ENCODE peak calls at places on chromosomes 11 and 22, in ten cellular contexts. A is thyroid gland, V is body of pancreas, Z is heart left ventricle, F is spleen, O is tibial nerve, D is A549, Q is Peyer's patch, K is esophagus squamous epithelium, P is transverse colon. X is an unnamed sample.

GRCh38 chr22:17980013-17980510 is 44.3 kb downstream of the MICAL3 start:
- DNase-seq in A (no peak), V (no peak), Z (no peak), F (peak), O (no peak), D (no peak), Q (no peak), K (no peak), P (no peak), X (no peak)

GRCh38 chr11:46090375-46090774 is 30.9 kb downstream of the PHF21A start:
- DNase-seq in A (no peak), V (no peak), Z (no peak), F (no peak), O (no peak), D (no peak), Q (no peak), K (no peak), P (no peak), X (no peak)

GRCh38 chr22:46775364-46775758 is 12.9 kb downstream of the TBC1D22A start:
- DNase-seq in A (no peak), V (no peak), Z (no peak), F (peak), O (no peak), D (no peak), Q (no peak), K (no peak), P (no peak), X (no peak)

GRCh38 chr11:94036096-94036495 is 14.9 kb downstream of the HEPHL1 start:
- DNase-seq in A (no peak), V (no peak), Z (no peak), F (no peak), O (no peak), D (no peak), Q (no peak), K (no peak), P (no peak), X (no peak)

GRCh38 chr22:42938449-42938848 is 76.5 kb downstream of the PACSIN2 start:
- DNase-seq in A (peak), V (peak), Z (no peak), F (no peak), O (no peak), D (no peak), Q (peak), K (no peak), P (no peak), X (no peak)

GRCh38 chr11:6357222-6357621 is 33.1 kb upstream of the SMPD1 start:
- DNase-seq in A (no peak), V (peak), Z (no peak), F (no peak), O (peak), D (no peak), Q (peak), K (no peak), P (peak), X (no peak)

GRCh38 chr22:32949719-32950118 is 108.5 kb downstream of the SYN3 start:
- DNase-seq in A (no peak), V (no peak), Z (no peak), F (no peak), O (no peak), D (no peak), Q (no peak), K (no peak), P (no peak), X (no peak)

GRCh38 chr11:69808708-69809107 is 10.5 kb downstream of the FGF3 start:
- DNase-seq in A (no peak), V (no peak), Z (no peak), F (no peak), O (no peak), D (no peak), Q (no peak), K (no peak), P (no peak), X (no peak)

GRCh38 chr11:64359712-64360402 is 895 bp downstream of the RPS6KA4 start:
- DNase-seq in A (peak), V (no peak), Z (no peak), F (no peak), O (no peak), D (no peak), Q (no peak), K (no peak), P (peak), X (no peak)

GRCh38 chr11:79237111-79237510 is 203.7 kb downstream of the TENM4 start:
- DNase-seq in A (no peak), V (no peak), Z (no peak), F (no peak), O (no peak), D (no peak), Q (no peak), K (no peak), P (no peak), X (no peak)

GRCh38 chr22:29151316-29151715 is 54.4 kb upstream of the EMID1 start:
- DNase-seq in A (no peak), V (no peak), Z (no peak), F (no peak), O (no peak), D (no peak), Q (no peak), K (no peak), P (no peak), X (no peak)

GRCh38 chr11:1356478-1356960 is 33.2 kb upstream of the BRSK2 start:
- DNase-seq in A (no peak), V (no peak), Z (no peak), F (no peak), O (no peak), D (no peak), Q (no peak), K (no peak), P (no peak), X (no peak)

GRCh38 chr22:37500745-37501144 is 14.6 kb upstream of the MFNG start:
- DNase-seq in A (no peak), V (no peak), Z (no peak), F (no peak), O (no peak), D (no peak), Q (no peak), K (no peak), P (no peak), X (no peak)
- H3K27ac ChIP-seq in A (no peak), V (peak), Z (peak), F (peak), O (peak), D (peak), Q (no peak), K (peak), P (peak), X (peak)

DNA sequence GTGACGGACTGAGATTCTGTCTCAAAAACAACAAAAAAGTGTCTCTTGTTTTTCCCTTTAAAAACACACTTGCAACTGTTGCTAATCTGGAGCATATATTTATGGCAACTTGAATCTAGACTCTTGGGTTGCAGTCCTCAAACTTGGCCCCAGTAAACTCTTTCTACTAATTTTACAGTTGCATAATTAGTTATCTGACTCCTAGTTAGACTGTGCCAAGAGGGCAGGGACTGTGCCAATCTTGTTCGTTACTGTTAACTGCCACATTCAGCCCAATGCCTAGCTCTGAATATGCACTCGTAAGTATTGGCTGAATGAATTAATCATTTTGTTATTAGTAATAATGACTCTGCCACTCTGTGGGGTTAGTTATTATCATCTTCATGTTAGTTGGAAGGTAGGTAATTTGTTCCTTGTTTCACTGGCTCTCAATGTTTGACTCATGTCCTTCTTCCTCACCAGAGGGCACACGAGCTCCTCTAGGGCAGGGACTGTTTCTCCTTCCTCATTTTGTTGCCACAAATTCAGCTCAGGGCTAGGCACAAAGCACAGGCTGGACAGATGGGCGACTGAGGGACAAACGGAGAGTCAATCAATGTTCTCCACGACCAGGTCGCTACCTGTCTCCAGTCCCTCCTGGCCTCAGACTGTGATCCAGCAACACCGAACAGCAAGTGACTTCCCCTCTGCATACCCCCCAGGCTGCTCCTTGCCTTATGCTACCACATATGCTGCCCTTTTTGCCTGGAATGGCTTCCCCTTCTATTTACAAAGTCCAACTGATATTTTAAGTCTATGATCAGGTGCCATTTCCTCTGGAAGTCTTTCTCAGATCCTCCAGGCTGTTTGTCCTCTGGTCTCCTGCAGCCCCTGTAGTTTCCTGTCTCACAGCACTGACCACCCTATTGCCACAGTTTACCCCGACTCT is 9.0 kb downstream of the CLPB start:
- DNase-seq in A (no peak), V (no peak), Z (no peak), F (no peak), O (no peak), D (no peak), Q (no peak), K (no peak), P (no peak), X (no peak)
- TF ChIP-seq CTCF in A (no peak), V (no peak), Z (no peak), F (no peak), O (no peak), D (no peak), Q (no peak), K (no peak), P (no peak), X (no peak)

GRCh38 chr11:65920035-65920802 is 993 bp downstream of the DRAP1 start:
- DNase-seq in A (no peak), V (peak), Z (no peak), F (peak), O (no peak), D (no peak), Q (no peak), K (no peak), P (peak), X (peak)

GRCh38 chr11:65917434-65918210 is 1.2 kb downstream of the C11orf68 start:
- DNase-seq in A (peak), V (no peak), Z (no peak), F (peak), O (no peak), D (no peak), Q (no peak), K (no peak), P (no peak), X (no peak)

GRCh38 chr11:65917077-65917433 is 1.8 kb downstream of the C11orf68 start:
- DNase-seq in A (no peak), V (no peak), Z (no peak), F (no peak), O (no peak), D (no peak), Q (no peak), K (no peak), P (no peak), X (no peak)

GRCh38 chr11:65919151-65920034 is at the start of gene DRAP1:
- DNase-seq in A (peak), V (peak), Z (peak), F (peak), O (peak), D (peak), Q (peak), K (peak), P (peak), X (peak)

DNA sequence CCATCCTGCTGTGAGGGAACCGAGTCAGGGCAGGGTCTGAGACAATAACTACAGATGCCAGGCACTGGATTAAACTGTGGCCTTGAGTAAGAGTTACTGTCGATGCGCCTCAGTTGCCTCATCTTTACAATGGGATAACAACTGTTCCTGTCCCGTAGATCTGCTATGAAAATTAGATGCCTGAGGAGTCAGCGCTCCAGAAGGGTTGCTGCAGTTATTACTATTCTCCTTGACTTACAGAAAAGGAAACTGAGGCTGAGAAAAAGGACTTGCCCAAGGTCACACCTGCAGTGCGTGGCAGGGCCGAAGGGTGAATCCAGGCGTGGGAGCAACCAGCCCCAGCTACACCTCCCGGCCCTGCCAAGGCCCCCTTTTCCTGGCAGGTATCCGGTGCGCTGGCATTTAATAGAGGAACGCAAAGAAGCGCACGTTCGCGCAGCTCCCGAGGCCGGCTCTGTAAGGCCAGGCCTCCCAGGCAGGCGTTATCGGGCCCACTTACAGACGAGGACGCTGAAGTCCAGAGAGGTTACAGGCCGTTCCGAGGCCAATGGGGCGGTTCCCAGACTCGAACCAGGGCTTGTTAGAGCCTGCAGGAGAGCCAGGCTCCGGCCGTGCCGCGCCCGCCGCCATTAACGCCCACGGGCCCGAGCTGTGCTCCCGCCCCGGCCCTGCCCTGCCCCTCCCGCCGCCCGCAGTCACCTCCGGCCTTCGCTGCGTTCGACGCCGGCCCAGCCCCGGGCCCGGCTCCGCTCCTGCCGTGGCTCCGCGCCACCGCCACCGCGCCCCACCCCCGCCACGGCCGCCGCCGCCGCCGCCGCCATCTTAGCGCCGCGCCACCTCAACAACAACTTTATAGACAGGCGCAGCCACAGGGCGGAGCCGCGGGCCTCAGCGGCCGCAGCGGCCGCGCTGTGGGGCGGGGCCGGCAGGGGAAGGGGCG is at the start of gene C11orf68:
- DNase-seq in A (no peak), V (no peak), Z (no peak), F (no peak), O (no peak), D (no peak), Q (no peak), K (no peak), P (no peak), X (no peak)
- TF ChIP-seq POLR2A in A (peak), V (peak), Z (no peak), F (no peak), O (peak), D (peak), Q (no peak), K (peak), P (no peak), X (peak)

DNA sequence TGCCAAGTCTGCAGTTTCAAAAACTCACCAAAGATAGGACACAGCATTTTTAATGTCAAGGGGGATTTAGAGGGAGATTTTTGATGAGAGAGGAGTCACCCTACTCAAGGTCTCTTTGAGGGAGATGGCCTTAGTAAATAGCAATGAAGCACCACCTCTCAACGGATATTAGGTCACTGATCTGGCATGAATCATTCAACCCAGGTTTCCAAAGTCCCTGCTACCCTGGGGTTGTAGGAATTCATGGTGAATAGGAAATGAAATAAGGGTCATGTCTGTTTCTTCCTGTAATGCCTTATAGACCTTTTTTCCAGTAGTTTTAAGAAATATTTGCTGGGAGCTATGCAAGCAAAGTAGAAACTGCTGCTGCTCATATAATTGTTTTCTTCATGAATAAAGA is 2154.9 kb downstream of the LRRC4C start:
- DNase-seq in A (no peak), V (no peak), Z (no peak), F (no peak), O (no peak), D (no peak), Q (no peak), K (no peak), P (no peak), X (no peak)
- H3K27ac ChIP-seq in A (no peak), V (no peak), Z (no peak), F (no peak), O (no peak), D (no peak), Q (no peak), K (no peak), P (no peak), X (no peak)

DNA sequence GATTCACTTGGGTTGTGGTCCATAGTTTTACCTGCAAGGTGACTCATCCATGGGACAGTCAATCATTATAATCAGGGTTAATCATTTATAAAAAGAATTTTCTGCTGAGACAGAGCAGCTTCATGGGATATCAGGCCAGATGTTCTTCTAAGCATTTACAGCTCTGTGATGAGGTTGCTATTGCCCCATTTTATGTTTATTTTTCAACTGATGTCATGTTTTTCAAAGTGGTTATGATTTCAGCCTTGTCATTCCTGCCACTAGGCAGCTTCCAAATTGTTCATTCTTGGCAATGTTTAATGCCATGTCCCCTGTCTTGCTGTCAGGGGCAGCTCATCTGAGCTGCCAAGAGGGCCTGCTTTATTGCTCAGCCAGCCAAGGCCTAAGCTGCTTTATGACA is 35.9 kb upstream of the ZBED5 start:
- DNase-seq in A (peak), V (no peak), Z (no peak), F (no peak), O (no peak), D (peak), Q (no peak), K (no peak), P (no peak), X (no peak)
- TF ChIP-seq CTCF in A (no peak), V (peak), Z (no peak), F (peak), O (no peak), D (no peak), Q (peak), K (no peak), P (peak), X (peak)

GRCh38 chr11:68692881-68693483 is 8.6 kb downstream of the GAL start:
- DNase-seq in A (no peak), V (no peak), Z (no peak), F (no peak), O (no peak), D (no peak), Q (peak), K (no peak), P (no peak), X (no peak)

GRCh38 chr11:68689737-68690625 is 5.6 kb downstream of the GAL start:
- DNase-seq in A (no peak), V (no peak), Z (no peak), F (no peak), O (no peak), D (no peak), Q (peak), K (no peak), P (no peak), X (peak)

GRCh38 chr11:68692115-68692514 is 7.8 kb downstream of the GAL start:
- DNase-seq in A (no peak), V (no peak), Z (no peak), F (no peak), O (no peak), D (no peak), Q (peak), K (no peak), P (no peak), X (no peak)

GRCh38 chr11:68690671-68691401 is 6.5 kb downstream of the GAL start:
- DNase-seq in A (no peak), V (no peak), Z (no peak), F (no peak), O (no peak), D (no peak), Q (peak), K (no peak), P (no peak), X (no peak)

DNA sequence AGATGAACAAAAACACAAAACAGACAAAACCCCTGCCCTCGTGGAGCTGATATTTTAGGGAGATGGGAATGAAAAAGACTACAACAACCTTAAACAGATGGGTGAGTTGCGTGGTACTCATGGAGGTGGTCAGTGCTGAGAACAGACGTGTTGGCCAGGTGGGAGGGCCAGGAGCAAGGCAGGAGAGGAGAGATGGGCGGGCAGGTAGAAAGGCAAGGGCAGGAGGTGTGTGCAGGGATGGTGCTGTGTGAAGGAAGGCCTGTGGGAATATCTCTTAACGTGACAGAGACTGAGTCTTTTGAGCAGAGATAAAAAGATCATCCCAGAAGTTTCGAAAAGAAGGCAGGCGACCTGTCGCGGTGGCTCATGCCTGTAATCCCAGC is 7.0 kb downstream of the GAL start:
- DNase-seq in A (no peak), V (no peak), Z (no peak), F (no peak), O (no peak), D (no peak), Q (peak), K (no peak), P (no peak), X (no peak)
- TF ChIP-seq POLR2A in A (no peak), V (no peak), Z (no peak), F (no peak), O (no peak), D (no peak), Q (no peak), K (no peak), P (no peak), X (no peak)

GRCh38 chr11:67483901-67484665 is 1.3 kb downstream of the AIP start:
- DNase-seq in A (peak), V (no peak), Z (peak), F (no peak), O (no peak), D (no peak), Q (peak), K (no peak), P (peak), X (no peak)

GRCh38 chr11:67482275-67482735 is 521 bp upstream of the AIP start:
- DNase-seq in A (no peak), V (no peak), Z (peak), F (no peak), O (no peak), D (no peak), Q (peak), K (no peak), P (no peak), X (no peak)

GRCh38 chr11:67482736-67483497 is at the start of gene AIP:
- DNase-seq in A (peak), V (peak), Z (peak), F (peak), O (peak), D (peak), Q (peak), K (peak), P (peak), X (peak)

GRCh38 chr11:67484847-67485311 is 2.1 kb downstream of the AIP start:
- DNase-seq in A (no peak), V (no peak), Z (peak), F (peak), O (no peak), D (no peak), Q (peak), K (no peak), P (peak), X (peak)

DNA sequence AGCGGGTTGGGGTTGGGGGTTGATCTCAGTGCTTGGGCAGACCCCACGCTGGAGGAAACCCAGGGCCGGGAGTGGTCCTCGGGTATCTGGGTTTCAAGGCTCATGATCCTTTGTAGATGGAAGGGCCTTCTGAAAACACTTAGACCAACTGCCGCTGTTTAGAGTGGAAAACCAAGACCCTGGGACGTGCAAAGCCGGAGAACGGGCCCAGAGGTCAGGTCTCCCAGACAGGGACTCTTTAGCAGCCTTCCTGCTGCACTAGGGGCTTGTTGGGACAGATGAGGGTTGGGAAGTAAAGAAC is 622 bp downstream of the AIP start:
- DNase-seq in A (no peak), V (no peak), Z (no peak), F (no peak), O (no peak), D (no peak), Q (no peak), K (no peak), P (no peak), X (no peak)
- H3K27ac ChIP-seq in A (peak), V (no peak), Z (peak), F (peak), O (peak), D (peak), Q (peak), K (peak), P (peak), X (no peak)